ENCODE peak calls at places on chromosomes 13 and 19, in six cellular contexts. A is PC-3, J is OCI-LY7, U is lower leg skin, O is IMR-90, L is thoracic aorta. H is an unnamed sample.
A peak's percentile ranks its signal among the peaks of the same experiment; 100 is the strongest.

GRCh38 chr19:9323557-9323918 is 441 bp upstream of the ZNF559 start:
- DNase-seq in A (peak; percentile 50), J (peak; percentile 91), U (peak; percentile 44), O (peak; percentile 75), L (peak; percentile 14), H (no peak)

GRCh38 chr19:1837625-1838105 is 10.6 kb downstream of the REXO1 start:
- DNase-seq in A (peak; percentile 38), J (peak; percentile 50), U (no peak), O (no peak), L (no peak), H (no peak)

GRCh38 chr13:65613004-65613403 is 1617.1 kb downstream of the PCDH9 start:
- DNase-seq in A (peak; percentile 13), J (peak; percentile 12), U (no peak), O (no peak), L (no peak), H (no peak)

GRCh38 chr13:42990991-42991891 is 800 bp downstream of the EPSTI1 start:
- DNase-seq in A (no peak), J (no peak), U (no peak), O (no peak), L (no peak), H (no peak)

GRCh38 chr13:111951982-111952565 is 114.9 kb upstream of the SOX1 start:
- DNase-seq in A (no peak), J (no peak), U (no peak), O (no peak), L (no peak), H (no peak)

GRCh38 chr19:7947939-7948338 is 4.5 kb upstream of the TIMM44 start:
- DNase-seq in A (peak; percentile 72), J (no peak), U (no peak), O (peak; percentile 69), L (no peak), H (no peak)

GRCh38 chr19:46040952-46041500 is at the start of gene IGFL4:
- DNase-seq in A (peak; percentile 42), J (no peak), U (no peak), O (no peak), L (no peak), H (no peak)

GRCh38 chr13:47418206-47418920 is 521.5 kb upstream of the HTR2A start:
- DNase-seq in A (no peak), J (no peak), U (no peak), O (no peak), L (no peak), H (no peak)

GRCh38 chr13:39656325-39656677 is 839 bp downstream of the COG6 start:
- DNase-seq in A (no peak), J (peak; percentile 13), U (no peak), O (peak; percentile 5), L (no peak), H (no peak)

GRCh38 chr13:104460553-104460952 is 1394.3 kb upstream of the SLC10A2 start:
- DNase-seq in A (peak; percentile 19), J (no peak), U (no peak), O (no peak), L (no peak), H (no peak)

GRCh38 chr13:113950451-113951245 is 23.2 kb downstream of the C13orf46 start:
- DNase-seq in A (no peak), J (no peak), U (no peak), O (no peak), L (no peak), H (no peak)

GRCh38 chr19:48325265-48325910 is at the start of gene EMP3:
- DNase-seq in A (peak; percentile 56), J (peak; percentile 51), U (peak; percentile 83), O (peak; percentile 92), L (peak; percentile 53), H (peak; percentile 85)

GRCh38 chr19:27974082-27974513 is 1238.9 kb downstream of the UQCRFS1 start:
- DNase-seq in A (peak; percentile 7), J (peak; percentile 31), U (no peak), O (no peak), L (no peak), H (no peak)

DNA sequence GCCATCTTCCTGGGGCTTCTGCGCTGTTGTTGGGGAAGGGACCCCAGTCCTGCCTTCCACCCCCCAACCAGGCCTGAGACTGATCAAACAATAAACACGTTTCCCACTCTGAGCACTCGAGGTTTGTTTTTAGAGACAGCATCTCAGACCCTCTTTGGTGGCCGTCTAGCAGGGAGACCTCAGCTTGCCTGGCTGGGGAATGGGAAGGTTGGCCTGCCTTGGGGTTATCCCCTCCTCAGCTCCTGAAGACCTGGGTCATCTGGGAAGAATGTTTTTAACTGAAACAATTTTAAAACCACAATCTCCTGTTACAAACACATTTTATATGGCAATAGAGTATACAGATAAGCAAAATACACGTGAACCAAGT is 2.0 kb downstream of the ZNF581 start:
- DNase-seq in A (no peak), J (no peak), U (no peak), O (no peak), L (no peak), H (no peak)
- H3K4me3 ChIP-seq in A (peak overlapping the region; percentile 96), J (peak overlapping the region; percentile 98), U (no peak overlapping the region), O (no peak overlapping the region), L (no peak overlapping the region), H (no peak overlapping the region)

DNA sequence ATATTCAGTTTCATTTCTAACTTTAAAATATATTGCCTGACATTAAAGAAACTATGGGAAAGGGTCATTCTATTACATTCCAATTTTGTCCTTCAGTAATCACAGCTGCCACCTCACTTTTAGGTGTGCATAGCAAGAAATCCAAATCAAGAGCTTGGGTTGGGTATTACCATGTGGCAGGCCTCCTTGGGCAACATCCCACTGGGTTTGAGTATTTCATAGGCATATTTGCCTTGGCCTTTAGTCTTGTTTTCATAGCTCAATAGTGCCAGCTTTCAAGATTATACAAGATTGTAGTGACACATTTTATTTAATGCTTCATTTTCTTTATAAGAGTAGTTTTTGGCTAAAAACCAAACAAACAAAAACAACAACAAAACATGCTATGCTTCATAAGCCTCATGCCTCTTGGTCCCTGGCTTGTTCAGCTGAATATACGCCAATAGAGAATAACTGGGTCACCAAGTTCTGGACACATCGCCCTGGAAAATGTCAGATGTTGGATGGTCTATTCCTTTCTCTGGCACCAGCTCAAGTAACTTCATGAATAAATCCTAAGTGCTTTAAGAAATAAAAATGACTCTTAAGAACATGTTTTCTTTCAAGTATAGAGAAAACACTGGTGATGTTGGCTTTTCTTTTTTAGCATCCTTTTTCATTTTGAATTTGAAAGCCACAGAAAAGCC is 167.5 kb upstream of the STARD13 start:
- DNase-seq in A (no peak), J (no peak), U (no peak), O (no peak), L (no peak), H (no peak)
- H3K4me3 ChIP-seq in A (no peak overlapping the region), J (no peak overlapping the region), U (no peak overlapping the region), O (no peak overlapping the region), L (no peak overlapping the region), H (no peak overlapping the region)

GRCh38 chr19:17281391-17282304 is at the start of gene ANKLE1:
- DNase-seq in A (no peak), J (peak; percentile 82), U (no peak), O (no peak), L (no peak), H (peak; percentile 65)
- H3K4me3 ChIP-seq in A (peak within 1 kb of the TSS; percentile 57), J (peak within 1 kb of the TSS; percentile 83), U (no peak within 1 kb of the TSS), O (peak within 1 kb of the TSS; percentile 32), L (peak within 1 kb of the TSS; percentile 68), H (peak within 1 kb of the TSS; percentile 31)

GRCh38 chr13:41520699-41521630 is 63.6 kb downstream of the RGCC start:
- DNase-seq in A (no peak), J (no peak), U (no peak), O (no peak), L (no peak), H (no peak)
- H3K4me3 ChIP-seq in A (no peak overlapping the region), J (no peak overlapping the region), U (no peak overlapping the region), O (no peak overlapping the region), L (no peak overlapping the region), H (no peak overlapping the region)

DNA sequence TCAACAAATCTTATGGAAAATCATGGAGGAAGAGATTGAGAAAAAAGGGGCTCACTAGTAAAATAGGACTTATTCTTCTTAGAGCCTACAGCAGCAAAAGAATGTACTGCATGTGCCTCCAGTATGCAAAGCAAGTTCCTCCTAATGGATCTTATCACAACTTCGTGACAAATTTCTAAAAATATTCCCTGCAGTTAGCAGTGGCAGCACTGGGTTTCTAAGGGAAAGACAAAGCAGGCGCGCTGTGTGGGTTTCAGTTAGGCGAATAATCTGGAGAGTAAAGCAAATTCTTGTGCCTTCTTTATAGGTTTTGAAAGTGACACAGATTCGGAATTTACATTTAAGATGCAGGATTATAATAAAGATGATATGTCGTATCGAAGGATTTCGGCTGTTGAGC is 167.9 kb downstream of the LMO7 start:
- DNase-seq in A (no peak), J (no peak), U (no peak), O (no peak), L (no peak), H (no peak)
- H3K4me3 ChIP-seq in A (no peak overlapping the region), J (no peak overlapping the region), U (no peak overlapping the region), O (no peak overlapping the region), L (peak overlapping the region; percentile 74), H (no peak overlapping the region)

GRCh38 chr13:99495478-99496321 is 5.6 kb upstream of the TM9SF2 start:
- DNase-seq in A (no peak), J (no peak), U (no peak), O (no peak), L (no peak), H (no peak)
- H3K4me3 ChIP-seq in A (no peak overlapping the region), J (no peak overlapping the region), U (no peak overlapping the region), O (peak overlapping the region; percentile 29), L (peak overlapping the region; percentile 74), H (peak overlapping the region; percentile 39)

H was measured in RWPE2.